ENCODE peak calls at places on chromosomes 6 and 20, in eight cellular contexts. P is fibroblast of pulmonary artery, H is endothelial cell, L is mucosa of descending colon, N is fibroblast of lung, K is AG04450, O is astrocyte of the spinal cord, T is coronary artery. X is an unnamed sample.

GRCh38 chr6:113857565-113858066 is 471 bp downstream of the MARCKS start:
- DNase-seq in P (no peak), H (peak; percentile 8), L (peak; percentile 24), N (no peak), K (no peak), O (no peak), T (peak; percentile 74), X (no peak)

GRCh38 chr6:110944681-110945151 is 13.8 kb upstream of the GTF3C6 start:
- DNase-seq in P (peak; percentile 73), H (no peak), L (no peak), N (peak; percentile 79), K (peak; percentile 34), O (peak; percentile 86), T (no peak), X (no peak)

GRCh38 chr6:14516947-14517346 is 399.4 kb downstream of the CD83 start:
- DNase-seq in P (no peak), H (no peak), L (no peak), N (no peak), K (no peak), O (no peak), T (no peak), X (no peak)

GRCh38 chr6:81606965-81607381 is 145.5 kb downstream of the TENT5A start:
- DNase-seq in P (peak; percentile 64), H (no peak), L (no peak), N (peak; percentile 69), K (peak; percentile 53), O (peak; percentile 67), T (no peak), X (no peak)

GRCh38 chr20:44435630-44436335 is 39.9 kb upstream of the TTPAL start:
- DNase-seq in P (peak; percentile 5), H (no peak), L (peak; percentile 65), N (no peak), K (no peak), O (no peak), T (no peak), X (no peak)

GRCh38 chr6:3162565-3163247 is 5.4 kb upstream of the TUBB2A start:
- DNase-seq in P (peak; percentile 74), H (peak; percentile 61), L (peak; percentile 83), N (peak; percentile 69), K (no peak), O (peak; percentile 78), T (peak; percentile 85), X (peak; percentile 81)

GRCh38 chr20:47816487-47817451 is 31.5 kb upstream of the SULF2 start:
- DNase-seq in P (no peak), H (no peak), L (no peak), N (no peak), K (no peak), O (no peak), T (no peak), X (no peak)

GRCh38 chr20:53839423-53840176 is 230.8 kb downstream of the BCAS1 start:
- DNase-seq in P (no peak), H (peak; percentile 8), L (peak; percentile 70), N (no peak), K (no peak), O (no peak), T (no peak), X (no peak)

DNA sequence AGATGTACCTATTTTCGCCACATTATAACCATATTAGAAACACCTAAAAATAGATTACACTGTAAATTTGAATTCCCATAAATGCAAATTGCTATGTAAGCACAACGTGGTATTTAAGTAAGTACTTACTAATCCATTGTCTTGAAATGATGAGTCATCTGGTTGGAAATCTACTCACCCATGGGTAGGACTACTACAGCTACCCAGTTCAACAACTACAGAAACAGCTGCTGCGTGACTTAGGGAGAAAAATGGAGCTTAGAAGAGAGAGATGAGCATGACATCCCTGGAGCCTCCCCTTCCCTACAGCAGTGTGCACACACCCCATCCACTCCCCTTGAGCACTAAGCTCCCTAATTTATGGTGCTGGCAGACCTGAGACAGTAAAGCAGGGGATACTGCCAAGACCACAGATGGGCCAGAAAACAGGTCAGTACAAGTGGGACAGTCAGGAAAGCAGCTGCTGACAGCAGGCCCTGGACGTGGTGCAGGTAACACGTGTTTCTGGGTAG is 26.9 kb downstream of the RRAGD start:
- DNase-seq in P (peak; percentile 74), H (no peak), L (no peak), N (no peak), K (no peak), O (peak; percentile 40), T (no peak), X (no peak)
- TF ChIP-seq CTCF in P (no peak), H (no peak), L (no peak), N (no peak), K (no peak), O (no peak), T (no peak), X (no peak)

GRCh38 chr6:43950731-43951062 is 176.6 kb downstream of the MRPL14 start:
- DNase-seq in P (no peak), H (no peak), L (no peak), N (no peak), K (no peak), O (no peak), T (peak; percentile 47), X (no peak)

GRCh38 chr6:43952746-43953145 is 174.5 kb downstream of the MRPL14 start:
- DNase-seq in P (no peak), H (no peak), L (peak; percentile 46), N (no peak), K (no peak), O (no peak), T (no peak), X (no peak)

GRCh38 chr6:43953256-43953655 is 174.0 kb downstream of the MRPL14 start:
- DNase-seq in P (no peak), H (no peak), L (no peak), N (no peak), K (no peak), O (no peak), T (no peak), X (peak; percentile 47)

GRCh38 chr6:43951063-43951755 is 176.0 kb downstream of the MRPL14 start:
- DNase-seq in P (peak; percentile 43), H (peak; percentile 58), L (peak; percentile 77), N (peak; percentile 61), K (no peak), O (no peak), T (peak; percentile 71), X (peak; percentile 77)

DNA sequence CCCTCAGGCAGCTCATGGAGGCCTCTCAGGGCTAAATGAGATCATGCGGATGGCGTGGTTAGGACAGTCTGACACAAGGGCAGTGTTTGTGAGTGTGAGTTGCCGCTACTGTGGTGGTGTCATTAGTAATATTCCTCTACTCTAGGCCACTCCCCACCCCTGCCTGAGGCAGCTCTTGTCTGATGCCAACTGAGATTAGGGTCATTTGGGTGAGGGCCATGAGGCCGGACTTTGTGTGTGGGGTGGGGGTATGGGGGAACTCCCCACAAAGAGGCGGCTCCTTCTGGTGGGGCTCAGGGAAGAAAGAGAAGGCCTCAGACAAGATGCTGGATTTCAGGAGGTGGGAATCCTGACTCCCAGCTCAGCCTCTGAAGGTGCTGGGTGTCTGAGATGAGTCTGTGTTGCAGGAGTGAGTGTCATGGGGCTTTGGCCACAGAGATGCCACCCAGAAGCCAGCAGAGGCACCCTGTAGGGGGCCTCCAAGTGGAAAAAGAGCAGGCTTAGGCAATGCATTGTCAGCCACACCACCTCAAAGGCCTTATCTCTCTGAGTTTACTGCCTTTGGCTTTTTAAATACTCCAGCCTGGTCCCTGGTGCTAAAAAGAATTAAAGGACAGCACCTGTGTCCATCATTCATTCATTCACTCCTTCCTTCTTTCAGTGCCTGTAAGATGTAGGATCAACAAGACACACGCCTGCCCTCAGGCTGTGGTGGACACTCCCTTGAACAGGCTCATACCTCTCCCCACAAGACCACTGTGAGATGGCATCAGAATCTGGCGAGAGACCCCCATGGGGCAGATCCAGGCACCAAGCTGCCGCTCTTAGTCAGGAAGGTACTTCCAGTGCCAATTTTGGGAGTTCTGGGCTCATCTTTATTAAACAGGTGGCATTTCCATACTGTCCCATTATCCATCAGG is 175.2 kb downstream of the MRPL14 start:
- DNase-seq in P (no peak), H (no peak), L (no peak), N (no peak), K (no peak), O (no peak), T (peak; percentile 46), X (peak; percentile 63)
- TF ChIP-seq CTCF in P (no peak), H (no peak), L (no peak), N (no peak), K (no peak), O (no peak), T (no peak), X (no peak)

GRCh38 chr20:42979720-42980119 is 210.0 kb downstream of the PTPRT start:
- DNase-seq in P (no peak), H (no peak), L (no peak), N (no peak), K (no peak), O (no peak), T (no peak), X (no peak)

GRCh38 chr20:42981258-42981657 is 208.4 kb downstream of the PTPRT start:
- DNase-seq in P (no peak), H (no peak), L (no peak), N (no peak), K (no peak), O (no peak), T (no peak), X (no peak)

GRCh38 chr20:42987376-42988114 is 202.2 kb downstream of the PTPRT start:
- DNase-seq in P (no peak), H (no peak), L (no peak), N (no peak), K (no peak), O (no peak), T (no peak), X (no peak)

GRCh38 chr20:42986143-42986773 is 203.4 kb downstream of the PTPRT start:
- DNase-seq in P (no peak), H (no peak), L (no peak), N (no peak), K (no peak), O (no peak), T (no peak), X (no peak)

GRCh38 chr20:42985628-42986027 is 204.1 kb downstream of the PTPRT start:
- DNase-seq in P (no peak), H (no peak), L (no peak), N (no peak), K (no peak), O (no peak), T (no peak), X (no peak)
- TF ChIP-seq CTCF in P (no peak), H (no peak), L (no peak), N (no peak), K (no peak), O (no peak), T (no peak), X (no peak)

GRCh38 chr6:138795809-138796469 is at the start of gene ECT2L:
- DNase-seq in P (peak; percentile 46), H (peak; percentile 52), L (peak; percentile 69), N (peak; percentile 68), K (no peak), O (peak; percentile 64), T (peak; percentile 79), X (peak; percentile 76)

GRCh38 chr6:138803914-138804313 is 8.0 kb downstream of the ECT2L start:
- DNase-seq in P (no peak), H (no peak), L (no peak), N (peak; percentile 23), K (no peak), O (no peak), T (no peak), X (no peak)

GRCh38 chr6:138804986-138805385 is 9.1 kb downstream of the ECT2L start:
- DNase-seq in P (no peak), H (no peak), L (no peak), N (peak; percentile 66), K (peak; percentile 6), O (no peak), T (no peak), X (no peak)

GRCh38 chr6:138798028-138798427 is 2.1 kb downstream of the ECT2L start:
- DNase-seq in P (no peak), H (no peak), L (no peak), N (no peak), K (no peak), O (no peak), T (no peak), X (no peak)

GRCh38 chr6:138800377-138801150 is 4.7 kb downstream of the ECT2L start:
- DNase-seq in P (no peak), H (no peak), L (no peak), N (no peak), K (no peak), O (no peak), T (no peak), X (no peak)
- TF ChIP-seq CTCF in P (no peak), H (no peak), L (no peak), N (no peak), K (no peak), O (no peak), T (no peak), X (no peak)